ENCODE peak calls at places on chromosome 11, in six cellular contexts. S is heart right ventricle, K is dorsolateral prefrontal cortex, P is left ventricle myocardium inferior, E is RWPE2, F is ascending aorta. M is an unnamed sample. For H3K27me3, the result is how much of the 10 kb centered on the place peaks cover.

GRCh38 chr11:41201156-41201555 is 258.3 kb downstream of the LRRC4C start:
- DNase-seq in S (peak), K (no peak), P (no peak), E (no peak), F (no peak), M (no peak)

GRCh38 chr11:73950869-73951710 is at the start of gene DNAJB13:
- DNase-seq in S (no peak), K (no peak), P (no peak), E (no peak), F (no peak), M (no peak)

GRCh38 chr11:113593698-113594308 is 112.3 kb downstream of the TMPRSS5 start:
- DNase-seq in S (no peak), K (no peak), P (no peak), E (no peak), F (no peak), M (no peak)

GRCh38 chr11:46375392-46376101 is 5.9 kb upstream of the MDK start:
- DNase-seq in S (no peak), K (no peak), P (no peak), E (no peak), F (no peak), M (no peak)

GRCh38 chr11:5712507-5712906 is 22.9 kb downstream of the TRIM22 start:
- DNase-seq in S (no peak), K (no peak), P (no peak), E (no peak), F (no peak), M (no peak)

GRCh38 chr11:28834877-28835276 is 726.7 kb downstream of the METTL15 start:
- DNase-seq in S (no peak), K (no peak), P (no peak), E (peak), F (no peak), M (no peak)

GRCh38 chr11:120564573-120565301 is 53.2 kb downstream of the GRIK4 start:
- DNase-seq in S (peak), K (peak), P (peak), E (no peak), F (no peak), M (no peak)

GRCh38 chr11:19573666-19574065 is 139.0 kb upstream of the NAV2 start:
- DNase-seq in S (peak), K (no peak), P (peak), E (no peak), F (no peak), M (no peak)

GRCh38 chr11:121106812-121107211 is 5.8 kb downstream of the TECTA start:
- DNase-seq in S (no peak), K (no peak), P (no peak), E (no peak), F (no peak), M (no peak)

GRCh38 chr11:27055065-27055682 is 14.6 kb downstream of the BBOX1 start:
- DNase-seq in S (no peak), K (no peak), P (no peak), E (no peak), F (no peak), M (no peak)

GRCh38 chr11:63492441-63492840 is 1.5 kb upstream of the PLAAT5 start:
- DNase-seq in S (no peak), K (no peak), P (no peak), E (no peak), F (no peak), M (no peak)
- H3K27ac ChIP-seq in S (no peak), K (no peak), P (no peak), E (no peak), F (no peak), M (no peak)

GRCh38 chr11:1484061-1484671 is 2.4 kb downstream of the MOB2 start:
- DNase-seq in S (no peak), K (no peak), P (peak), E (no peak), F (no peak), M (no peak)

GRCh38 chr11:1486054-1486825 is at the start of gene MOB2:
- DNase-seq in S (peak), K (no peak), P (peak), E (no peak), F (peak), M (no peak)

GRCh38 chr11:1483445-1483961 is 3.1 kb downstream of the MOB2 start:
- DNase-seq in S (no peak), K (no peak), P (peak), E (no peak), F (no peak), M (no peak)

GRCh38 chr11:1485504-1485885 is 1.1 kb downstream of the MOB2 start:
- DNase-seq in S (no peak), K (no peak), P (peak), E (no peak), F (no peak), M (no peak)

GRCh38 chr11:1484716-1485503 is 1.7 kb downstream of the MOB2 start:
- DNase-seq in S (no peak), K (no peak), P (peak), E (no peak), F (no peak), M (no peak)
- TF ChIP-seq CTCF in S (no peak), K (no peak), P (peak), E (no peak), F (no peak), M (no peak)

DNA sequence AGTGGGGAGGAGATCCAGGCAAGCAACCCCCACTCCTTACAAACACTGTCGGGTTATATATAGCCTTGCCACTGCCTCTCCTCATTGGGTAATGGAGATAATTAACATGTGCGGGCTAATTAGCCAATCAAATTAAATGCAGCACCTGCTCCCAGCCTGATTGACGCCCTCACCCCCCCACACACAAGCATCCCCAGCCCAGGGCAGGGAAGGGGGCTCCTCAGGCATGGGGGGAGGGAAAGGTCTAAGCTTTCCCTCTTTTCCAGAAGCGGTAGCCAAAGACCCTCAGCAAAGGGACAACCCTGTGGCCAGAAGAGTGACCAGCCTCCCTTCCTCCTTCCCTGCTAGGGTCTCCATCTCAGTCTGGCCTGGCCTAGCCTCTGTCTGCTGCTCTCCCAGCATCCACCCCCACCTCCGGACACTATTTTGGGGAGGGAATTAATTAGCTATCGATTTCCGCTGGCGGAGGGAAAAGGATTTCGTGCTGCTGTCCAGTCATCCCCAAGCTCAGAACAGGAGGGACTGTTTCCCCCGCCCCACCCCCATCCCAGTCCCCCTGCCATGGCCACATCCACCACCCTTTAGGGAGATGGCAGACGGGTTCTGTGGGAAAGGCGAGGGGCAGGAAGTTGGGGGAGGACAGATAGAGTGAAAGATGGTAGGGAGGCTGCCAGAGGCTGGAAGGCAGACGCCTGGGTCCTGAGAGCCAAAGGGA is 7.1 kb downstream of the NRXN2 start:
- DNase-seq in S (no peak), K (no peak), P (no peak), E (no peak), F (no peak), M (no peak)
- H3K27me3 ChIP-seq in S (half or more), K (under half), P (half or more), E (half or more), F (under half), M (half or more)

GRCh38 chr11:134069996-134070845 is 1.3 kb downstream of the JAM3 start:
- DNase-seq in S (no peak), K (no peak), P (no peak), E (no peak), F (no peak), M (no peak)
- H3K27ac ChIP-seq in S (peak), K (peak), P (peak), E (no peak), F (peak), M (no peak)

GRCh38 chr11:87059596-87059995 is 21.9 kb downstream of the TMEM135 start:
- DNase-seq in S (no peak), K (no peak), P (no peak), E (no peak), F (no peak), M (no peak)
- TF ChIP-seq CTCF in S (no peak), K (no peak), P (no peak), E (no peak), F (no peak), M (no peak)

GRCh38 chr11:69985654-69986420 is 92.3 kb upstream of the ANO1 start:
- DNase-seq in S (no peak), K (no peak), P (no peak), E (no peak), F (no peak), M (no peak)

GRCh38 chr11:69983897-69984438 is 94.1 kb upstream of the ANO1 start:
- DNase-seq in S (no peak), K (no peak), P (no peak), E (no peak), F (no peak), M (no peak)

GRCh38 chr11:69984457-69985261 is 93.5 kb upstream of the ANO1 start:
- DNase-seq in S (no peak), K (no peak), P (no peak), E (no peak), F (no peak), M (no peak)

GRCh38 chr11:69986421-69987229 is 91.5 kb upstream of the ANO1 start:
- DNase-seq in S (peak), K (no peak), P (peak), E (no peak), F (no peak), M (no peak)

GRCh38 chr11:69985331-69985653 is 92.8 kb upstream of the ANO1 start:
- DNase-seq in S (no peak), K (no peak), P (no peak), E (no peak), F (no peak), M (no peak)
- H3K27me3 ChIP-seq in S (half or more), K (under half), P (half or more), E (under half), F (under half), M (half or more)

DNA sequence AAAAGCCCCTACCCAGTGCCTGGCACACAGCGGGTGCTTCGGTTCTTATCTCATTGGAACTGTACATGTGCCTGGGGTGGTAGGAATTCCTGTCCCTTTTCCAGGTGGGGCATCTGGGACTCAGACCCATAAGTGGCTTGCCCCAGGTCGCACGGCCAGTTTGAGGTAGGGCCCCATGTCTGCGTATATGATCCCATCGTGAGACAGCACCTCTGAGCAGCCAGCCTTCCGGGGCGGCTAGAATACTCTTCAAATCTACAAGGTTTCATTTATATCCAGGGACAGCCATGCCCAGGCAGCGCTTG is 33.4 kb upstream of the SMIM38 start:
- DNase-seq in S (no peak), K (no peak), P (no peak), E (no peak), F (no peak), M (no peak)
- H3K27ac ChIP-seq in S (peak), K (no peak), P (peak), E (peak), F (peak), M (no peak)

DNA sequence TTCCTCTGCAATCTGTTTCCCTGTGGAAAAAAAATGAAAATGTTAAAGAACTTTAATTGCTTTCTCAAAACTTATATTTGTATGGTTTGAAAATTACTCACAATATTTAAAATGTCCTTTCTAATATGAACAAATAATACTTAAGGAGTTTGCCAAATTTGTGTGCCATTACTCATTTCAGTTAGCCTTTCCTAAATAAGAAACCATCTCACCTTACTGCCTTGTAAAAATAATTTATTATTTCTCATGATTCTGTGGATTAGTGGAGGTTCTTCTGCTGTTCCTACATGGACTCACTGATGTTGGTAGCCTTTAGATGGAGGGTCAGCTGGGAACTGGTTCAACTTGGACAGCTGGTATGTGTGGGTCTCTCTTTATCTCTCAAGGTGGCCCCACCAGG is 428.6 kb downstream of the CNTN5 start:
- DNase-seq in S (no peak), K (no peak), P (no peak), E (no peak), F (no peak), M (no peak)
- TF ChIP-seq CTCF in S (no peak), K (no peak), P (no peak), E (no peak), F (no peak), M (no peak)

M was measured in CD4-positive, alpha-beta T cell.